ENCODE peak calls at places on chromosome 7, in four cellular contexts. A is Calu3, Q is pancreas, Y is colonic mucosa. L is an unnamed sample.

GRCh38 chr7:133645870-133646492 is 393.1 kb downstream of the EXOC4 start:
- DNase-seq in Q (no peak), A (no peak), Y (no peak), L (no peak)

GRCh38 chr7:69787736-69788431 is 189.6 kb downstream of the AUTS2 start:
- DNase-seq in A (no peak), Y (no peak), Q (no peak), L (no peak)

GRCh38 chr7:97166308-97166707 is 48.8 kb downstream of the SDHAF3 start:
- DNase-seq in Y (no peak), Q (no peak), A (no peak), L (no peak)

GRCh38 chr7:142832452-142832851 is 22.4 kb upstream of the EPHB6 start:
- DNase-seq in A (no peak), Q (no peak), Y (no peak), L (no peak)

GRCh38 chr7:72504057-72504456 is 91.9 kb upstream of the CALN1 start:
- DNase-seq in Q (no peak), A (no peak), Y (no peak), L (no peak)

GRCh38 chr7:124276005-124276606 is 243.2 kb upstream of the TMEM229A start:
- DNase-seq in Q (no peak), Y (peak; percentile 23), A (peak; percentile 38), L (no peak)

GRCh38 chr7:17937506-17938115 is 2.7 kb downstream of the SNX13 start:
- DNase-seq in Y (no peak), A (no peak), Q (no peak), L (no peak)

GRCh38 chr7:27104244-27105149 is 2.0 kb upstream of the HOXA2 start:
- DNase-seq in Y (no peak), A (no peak), Q (no peak), L (no peak)

GRCh38 chr7:48250441-48250951 is 79.2 kb downstream of the ABCA13 start:
- DNase-seq in A (peak; percentile 35), Y (no peak), Q (no peak), L (no peak)

GRCh38 chr7:12942599-12942998 is 255.2 kb downstream of the ARL4A start:
- DNase-seq in Y (peak; percentile 44), Q (peak; percentile 22), A (no peak), L (peak; percentile 21)

GRCh38 chr7:2095533-2095932 is 137.2 kb downstream of the MAD1L1 start:
- DNase-seq in A (no peak), Q (no peak), Y (no peak), L (no peak)

GRCh38 chr7:94253696-94254095 is 141.0 kb upstream of the COL1A2 start:
- DNase-seq in A (no peak), Q (no peak), Y (no peak), L (no peak)

GRCh38 chr7:16646427-16647081 is 573 bp downstream of the BZW2 start:
- DNase-seq in Q (no peak), Y (peak; percentile 60), A (peak; percentile 38), L (no peak)

GRCh38 chr7:106679153-106679931 is 18.4 kb upstream of the CCDC71L start:
- DNase-seq in Y (no peak), Q (no peak), A (peak; percentile 14), L (no peak)

GRCh38 chr7:77306231-77307067 is 106.8 kb upstream of the FGL2 start:
- DNase-seq in Y (peak; percentile 27), A (no peak), Q (no peak), L (no peak)

GRCh38 chr7:2131791-2132190 is 101.0 kb downstream of the MAD1L1 start:
- DNase-seq in A (no peak), Y (no peak), Q (no peak), L (no peak)

GRCh38 chr7:103632972-103633371 is 187.0 kb upstream of the SLC26A5 start:
- DNase-seq in A (no peak), Q (no peak), Y (no peak), L (no peak)

GRCh38 chr7:5450549-5451327 is 27.1 kb upstream of the TNRC18 start:
- DNase-seq in Y (peak; percentile 58), A (peak; percentile 61), Q (peak; percentile 21), L (no peak)